ENCODE peak calls at places on chromosomes 16 and 17, in five cellular contexts. Q is astrocyte, J is GM23248, T is OCI-LY7, C is IMR-90. O is an unnamed sample.
A peak's percentile ranks its signal among the peaks of the same experiment; 100 is the strongest.

GRCh38 chr17:64787255-64787920 is 125.3 kb upstream of the SMURF2 start:
- DNase-seq in Q (no peak), J (no peak), T (no peak), C (no peak), O (no peak)

GRCh38 chr17:416293-417206 is 63.9 kb upstream of the RPH3AL start:
- DNase-seq in Q (no peak), J (no peak), T (peak; percentile 79), C (no peak), O (no peak)

GRCh38 chr16:17380613-17381012 is 90.1 kb downstream of the XYLT1 start:
- DNase-seq in Q (peak; percentile 69), J (peak; percentile 67), T (no peak), C (peak; percentile 49), O (peak; percentile 78)

GRCh38 chr17:77148109-77148958 is 7.6 kb downstream of the SEC14L1 start:
- DNase-seq in Q (no peak), J (no peak), T (no peak), C (no peak), O (no peak)

GRCh38 chr17:16512011-16512410 is 20.0 kb upstream of the LRRC75A start:
- DNase-seq in Q (no peak), J (no peak), T (peak; percentile 42), C (no peak), O (no peak)

GRCh38 chr16:5523794-5524193 is 426.2 kb upstream of the EEF2KMT start:
- DNase-seq in Q (no peak), J (no peak), T (no peak), C (no peak), O (no peak)

GRCh38 chr17:3026856-3027751 is 36.3 kb downstream of the OR1D5 start:
- DNase-seq in Q (no peak), J (no peak), T (no peak), C (no peak), O (no peak)

GRCh38 chr17:32341141-32341856 is 674 bp downstream of the C17orf75 start:
- DNase-seq in Q (no peak), J (peak; percentile 49), T (peak; percentile 71), C (no peak), O (peak; percentile 29)

GRCh38 chr17:38917259-38917658 is 8.2 kb upstream of the LASP1NB start:
- DNase-seq in Q (no peak), J (no peak), T (peak; percentile 25), C (no peak), O (no peak)

GRCh38 chr17:34195987-34196386 is 59.1 kb upstream of the CCL2 start:
- DNase-seq in Q (no peak), J (no peak), T (no peak), C (peak; percentile 20), O (no peak)

GRCh38 chr17:419073-419735 is 66.6 kb upstream of the RPH3AL start:
- DNase-seq in Q (no peak), J (no peak), T (no peak), C (no peak), O (no peak)

GRCh38 chr17:72270530-72270929 is 149.7 kb downstream of the SOX9 start:
- DNase-seq in Q (peak; percentile 70), J (peak; percentile 71), T (no peak), C (peak; percentile 3), O (peak; percentile 76)

GRCh38 chr17:4710693-4711634 is 532 bp downstream of the ARRB2 start:
- DNase-seq in Q (no peak), J (peak; percentile 21), T (peak; percentile 53), C (no peak), O (no peak)

GRCh38 chr16:70693231-70693671 is 7.4 kb upstream of the MTSS2 start:
- DNase-seq in Q (no peak), J (peak; percentile 47), T (no peak), C (no peak), O (no peak)

GRCh38 chr16:67162439-67163163 is 1.9 kb upstream of the HSF4 start:
- DNase-seq in Q (no peak), J (no peak), T (no peak), C (no peak), O (no peak)

GRCh38 chr16:59973966-59974365 is 1239.8 kb upstream of the GOT2 start:
- DNase-seq in Q (peak; percentile 33), J (peak; percentile 1), T (no peak), C (no peak), O (peak; percentile 58)

GRCh38 chr16:239948-240277 is 5.3 kb downstream of the FAM234A start:
- DNase-seq in Q (no peak), J (peak; percentile 42), T (no peak), C (peak; percentile 12), O (peak; percentile 23)

GRCh38 chr16:75087040-75087979 is 29.3 kb downstream of the LDHD start:
- DNase-seq in Q (peak; percentile 31), J (peak; percentile 44), T (no peak), C (peak; percentile 93), O (peak; percentile 97)

GRCh38 chr17:18933102-18934058 is 18.6 kb upstream of the SLC5A10 start:
- DNase-seq in Q (no peak), J (no peak), T (no peak), C (no peak), O (no peak)

GRCh38 chr17:18932360-18933055 is 19.5 kb upstream of the SLC5A10 start:
- DNase-seq in Q (no peak), J (no peak), T (no peak), C (no peak), O (no peak)

GRCh38 chr17:18938692-18939023 is 13.3 kb upstream of the SLC5A10 start:
- DNase-seq in Q (no peak), J (no peak), T (no peak), C (no peak), O (no peak)

DNA sequence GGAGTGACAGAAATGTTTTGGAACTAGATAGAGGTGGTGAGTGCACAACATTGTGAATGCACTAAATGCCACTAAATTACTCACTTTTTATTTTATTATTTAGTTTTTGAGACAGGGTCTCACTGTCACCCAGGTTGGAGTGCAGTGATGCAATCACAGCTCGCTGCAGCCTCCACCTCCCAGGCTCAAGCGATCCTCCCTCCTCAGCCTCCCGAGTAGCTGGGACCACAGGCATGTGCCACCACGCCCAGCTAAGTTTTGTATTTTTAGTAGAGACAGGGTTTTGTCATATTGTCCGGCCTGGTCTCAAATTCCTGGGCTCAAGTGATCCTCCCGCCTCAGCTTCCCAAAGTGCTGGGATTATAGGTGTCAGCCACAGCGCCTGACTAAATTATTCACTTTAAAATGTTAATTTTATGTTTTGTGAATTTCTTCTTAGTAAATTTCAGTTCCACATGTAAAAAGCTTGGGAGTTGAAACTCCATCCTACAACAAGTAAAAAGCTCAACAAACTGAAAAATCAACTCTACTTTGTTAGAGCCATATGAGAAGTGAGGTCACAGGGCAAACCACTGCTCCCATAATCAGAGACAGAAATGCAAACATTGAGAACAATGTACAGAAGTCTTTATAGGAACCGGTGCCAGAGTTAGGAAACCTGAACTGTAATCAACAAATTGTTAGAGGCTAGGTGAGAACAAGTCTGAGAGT is 13.8 kb upstream of the SLC5A10 start:
- DNase-seq in Q (no peak), J (no peak), T (no peak), C (peak; percentile 12), O (no peak)
- H2AFZ ChIP-seq in Q (no peak overlapping the region), J (no peak overlapping the region), T (no peak overlapping the region), C (no peak overlapping the region), O (no peak overlapping the region)

DNA sequence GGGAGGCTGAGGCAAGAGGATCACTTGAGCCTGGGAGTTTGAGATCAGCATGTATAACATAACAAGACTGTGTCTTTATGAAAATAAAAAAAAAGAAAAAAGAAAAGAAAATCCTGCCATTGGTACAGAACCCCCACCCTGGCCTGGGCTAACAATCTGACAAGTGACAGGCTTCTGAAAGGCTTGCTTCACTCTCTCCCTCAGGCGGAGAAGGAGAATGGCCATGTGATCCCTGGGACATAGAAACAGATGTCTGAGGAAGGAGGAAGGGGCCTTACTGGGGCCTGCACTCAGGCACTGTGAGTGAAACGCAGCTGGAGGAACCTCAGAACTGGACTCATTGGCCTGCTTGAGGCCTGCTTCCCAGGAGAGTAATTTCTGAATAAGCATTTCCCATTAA is 17.5 kb downstream of the MAP3K14 start:
- DNase-seq in Q (no peak), J (no peak), T (peak; percentile 34), C (no peak), O (peak; percentile 52)
- H3K27ac ChIP-seq in Q (no peak overlapping the region), J (peak overlapping the region; percentile 8), T (peak overlapping the region; percentile 34), C (no peak overlapping the region), O (no peak overlapping the region)

GRCh38 chr16:50455288-50455845 is 86.6 kb upstream of the BRD7 start:
- DNase-seq in Q (no peak), J (no peak), T (no peak), C (no peak), O (no peak)

GRCh38 chr16:50458694-50459271 is 89.4 kb upstream of the NKD1 start:
- DNase-seq in Q (no peak), J (no peak), T (no peak), C (no peak), O (no peak)

GRCh38 chr16:50459681-50460080 is 88.5 kb upstream of the NKD1 start:
- DNase-seq in Q (no peak), J (no peak), T (no peak), C (no peak), O (no peak)

GRCh38 chr16:50457423-50457822 is 88.6 kb upstream of the BRD7 start:
- DNase-seq in Q (no peak), J (no peak), T (no peak), C (no peak), O (no peak)

GRCh38 chr16:50457979-50458461 is 89.2 kb upstream of the BRD7 start:
- DNase-seq in Q (no peak), J (no peak), T (no peak), C (no peak), O (no peak)
- H2AFZ ChIP-seq in Q (no peak overlapping the region), J (no peak overlapping the region), T (no peak overlapping the region), C (no peak overlapping the region), O (no peak overlapping the region)

GRCh38 chr16:81522141-81522701 is 77.6 kb downstream of the CMIP start:
- DNase-seq in Q (no peak), J (no peak), T (no peak), C (no peak), O (no peak)
- H3K27ac ChIP-seq in Q (no peak overlapping the region), J (no peak overlapping the region), T (no peak overlapping the region), C (no peak overlapping the region), O (no peak overlapping the region)

GRCh38 chr16:84243732-84244131 is 3.9 kb upstream of the KCNG4 start:
- DNase-seq in Q (no peak), J (no peak), T (peak; percentile 3), C (no peak), O (no peak)
- H2AFZ ChIP-seq in Q (no peak overlapping the region), J (no peak overlapping the region), T (no peak overlapping the region), C (no peak overlapping the region), O (no peak overlapping the region)

GRCh38 chr17:40307691-40308289 is 1.2 kb upstream of the RARA start:
- DNase-seq in Q (no peak), J (peak; percentile 50), T (no peak), C (no peak), O (no peak)

GRCh38 chr17:40309031-40309937 is at the start of gene RARA:
- DNase-seq in Q (no peak), J (peak; percentile 64), T (peak; percentile 58), C (no peak), O (peak; percentile 48)

GRCh38 chr17:40306395-40306794 is 2.6 kb upstream of the RARA start:
- DNase-seq in Q (no peak), J (peak; percentile 40), T (no peak), C (no peak), O (no peak)

GRCh38 chr17:40304464-40304863 is 4.5 kb upstream of the RARA start:
- DNase-seq in Q (peak; percentile 98), J (peak; percentile 95), T (no peak), C (peak; percentile 87), O (peak; percentile 77)

GRCh38 chr17:40307001-40307690 is 1.8 kb upstream of the RARA start:
- DNase-seq in Q (peak; percentile 50), J (peak; percentile 89), T (no peak), C (no peak), O (peak; percentile 73)
- H3K27ac ChIP-seq in Q (no peak overlapping the region), J (peak overlapping the region; percentile 90), T (no peak overlapping the region), C (peak overlapping the region; percentile 55), O (peak overlapping the region; percentile 64)